ENCODE peak calls at places on chromosome 21, in five cellular contexts. O, F, E, P and V are unnamed samples.

GRCh38 chr21:34498623-34499022 is 13.4 kb downstream of the KCNE1 start:
- DNase-seq in E (peak), P (no peak), O (no peak), F (no peak), V (peak)

GRCh38 chr21:44529503-44530125 is 10.4 kb downstream of the KRTAP10-1 start:
- DNase-seq in F (no peak), P (no peak), E (no peak), O (no peak), V (no peak)

GRCh38 chr21:33028271-33028670 is 2.5 kb downstream of the OLIG2 start:
- DNase-seq in F (no peak), E (no peak), O (no peak), P (no peak), V (no peak)

GRCh38 chr21:35149698-35150097 is 100.6 kb upstream of the RUNX1 start:
- DNase-seq in F (no peak), P (no peak), O (no peak), E (no peak), V (peak)

GRCh38 chr21:26782754-26783153 is 62.5 kb downstream of the ADAMTS1 start:
- DNase-seq in E (no peak), O (no peak), F (no peak), P (no peak), V (no peak)

GRCh38 chr21:35324372-35325220 is 275.5 kb upstream of the RUNX1 start:
- DNase-seq in P (no peak), O (no peak), F (peak), E (peak), V (peak)

GRCh38 chr21:36917487-36918158 is 48.8 kb downstream of the HLCS start:
- DNase-seq in F (peak), O (peak), P (no peak), E (peak), V (peak)

GRCh38 chr21:26169061-26169610 is 1.4 kb downstream of the APP start:
- DNase-seq in O (peak), E (peak), F (peak), P (peak), V (peak)

GRCh38 chr21:21205604-21206003 is 207.4 kb downstream of the NCAM2 start:
- DNase-seq in F (no peak), O (no peak), P (no peak), E (no peak), V (no peak)

GRCh38 chr21:46129846-46130651 is 25.3 kb downstream of the FTCD start:
- DNase-seq in F (no peak), P (no peak), E (no peak), O (no peak), V (peak)

GRCh38 chr21:39641827-39642450 is 29.2 kb downstream of the B3GALT5 start:
- DNase-seq in F (no peak), P (no peak), O (no peak), E (no peak), V (no peak)

GRCh38 chr21:34336245-34336644 is 27.6 kb upstream of the KCNE2 start:
- DNase-seq in F (no peak), P (no peak), E (peak), O (no peak), V (no peak)

GRCh38 chr21:31444061-31444460 is 100.0 kb upstream of the TIAM1 start:
- DNase-seq in P (no peak), O (no peak), E (peak), F (peak), V (peak)

GRCh38 chr21:45322960-45323461 is 35.3 kb upstream of the POFUT2 start:
- DNase-seq in O (no peak), P (no peak), E (peak), F (no peak), V (peak)

GRCh38 chr21:32414579-32415358 is 2.3 kb downstream of the EVA1C start:
- DNase-seq in F (peak), O (no peak), E (peak), P (no peak), V (peak)

GRCh38 chr21:44844256-44844655 is 26.4 kb upstream of the SUMO3 start:
- DNase-seq in O (no peak), E (no peak), F (no peak), P (no peak), V (no peak)

GRCh38 chr21:36104306-36105300 is 30.3 kb upstream of the CBR3 start:
- DNase-seq in P (peak), F (no peak), E (peak), O (no peak), V (peak)

GRCh38 chr21:26572668-26573381 is at the start of gene CYYR1:
- DNase-seq in F (no peak), O (no peak), P (no peak), E (no peak), V (no peak)

GRCh38 chr21:35909456-35910178 is 150.7 kb downstream of the SETD4 start:
- DNase-seq in E (peak), F (no peak), P (no peak), O (no peak), V (no peak)

GRCh38 chr21:30194701-30195299 is 21.1 kb downstream of the CLDN8 start:
- DNase-seq in E (peak), O (no peak), P (no peak), F (no peak), V (peak)

GRCh38 chr21:27636671-27637070 is 669.8 kb upstream of the ADAMTS5 start:
- DNase-seq in O (no peak), F (no peak), P (no peak), E (no peak), V (no peak)

GRCh38 chr21:42220138-42220701 is 1.3 kb downstream of the ABCG1 start:
- DNase-seq in F (peak), E (peak), P (peak), O (peak), V (peak)

GRCh38 chr21:25456672-25457071 is 150.6 kb downstream of the MRPL39 start:
- DNase-seq in O (no peak), F (no peak), E (peak), P (no peak), V (no peak)

GRCh38 chr21:42425603-42425985 is 21.9 kb downstream of the UBASH3A start:
- DNase-seq in E (no peak), P (no peak), F (no peak), O (no peak), V (no peak)

GRCh38 chr21:42440187-42440792 is 36.6 kb downstream of the UBASH3A start:
- DNase-seq in F (no peak), O (no peak), E (no peak), P (no peak), V (no peak)

GRCh38 chr21:21688877-21689276 is 690.7 kb downstream of the NCAM2 start:
- DNase-seq in O (no peak), F (no peak), E (peak), P (no peak), V (peak)

GRCh38 chr21:32463367-32463766 is 50.9 kb downstream of the EVA1C start:
- DNase-seq in P (no peak), E (peak), F (no peak), O (no peak), V (peak)